ENCODE peak calls at places on chromosomes 6 and 20, in eight cellular contexts. B is uterus, U is IMR-90, J is ovary, F is erythroblast, N is GM12878, V is tibial nerve, K is body of pancreas. Y is an unnamed sample.

GRCh38 chr6:168865-169455 is 123.3 kb upstream of the DUSP22 start:
- DNase-seq in V (no peak), K (no peak), J (no peak), U (peak; percentile 55), N (no peak), B (no peak), F (peak; percentile 26), Y (peak; percentile 37)

GRCh38 chr6:309947-310346 is 17.7 kb downstream of the DUSP22 start:
- DNase-seq in J (no peak), N (no peak), K (no peak), V (no peak), B (no peak), U (no peak), F (no peak), Y (no peak)

GRCh38 chr6:100339574-100340255 is 125.0 kb downstream of the SIM1 start:
- DNase-seq in F (no peak), K (peak; percentile 9), V (no peak), N (no peak), U (peak; percentile 13), B (no peak), J (no peak), Y (no peak)

GRCh38 chr6:108526739-108527174 is 34.0 kb upstream of the FOXO3 start:
- DNase-seq in J (no peak), N (no peak), V (no peak), K (no peak), B (no peak), F (peak; percentile 47), U (peak; percentile 62), Y (peak; percentile 14)

GRCh38 chr6:72621243-72622093 is at the start of gene KCNQ5:
- DNase-seq in K (peak; percentile 25), J (no peak), N (no peak), V (no peak), F (peak; percentile 31), B (no peak), U (no peak), Y (peak; percentile 30)

GRCh38 chr6:67141012-67141411 is 1434.0 kb upstream of the EYS start:
- DNase-seq in N (no peak), K (no peak), V (no peak), B (no peak), F (no peak), J (no peak), U (no peak), Y (no peak)

GRCh38 chr20:61731363-61732181 is 334.1 kb downstream of the TAF4 start:
- DNase-seq in K (no peak), J (no peak), F (no peak), N (no peak), B (no peak), V (no peak), U (peak; percentile 72), Y (peak; percentile 92)

GRCh38 chr6:34146801-34147592 is 1.1 kb upstream of the GRM4 start:
- DNase-seq in K (no peak), U (peak; percentile 7), F (no peak), V (no peak), N (no peak), J (no peak), B (no peak), Y (no peak)

GRCh38 chr6:113634352-113635163 is 222.6 kb upstream of the MARCKS start:
- DNase-seq in U (peak; percentile 87), B (no peak), J (no peak), K (no peak), F (no peak), V (no peak), N (peak; percentile 88), Y (no peak)

GRCh38 chr6:14635195-14635594 is 517.6 kb downstream of the CD83 start:
- DNase-seq in U (no peak), V (no peak), F (no peak), J (no peak), K (no peak), B (no peak), N (no peak), Y (no peak)

GRCh38 chr20:62721511-62722197 is 13.0 kb downstream of the NTSR1 start:
- DNase-seq in F (no peak), K (no peak), V (no peak), N (no peak), J (no peak), U (no peak), B (no peak), Y (no peak)

GRCh38 chr20:45968801-45969711 is 2.9 kb downstream of the ZNF335 start:
- DNase-seq in U (peak; percentile 81), K (no peak), V (no peak), N (no peak), J (peak; percentile 30), B (no peak), F (no peak), Y (peak; percentile 72)

GRCh38 chr6:25992413-25993037 is 29.9 kb downstream of the TRIM38 start:
- DNase-seq in V (peak; percentile 93), N (peak; percentile 73), J (peak; percentile 97), U (peak; percentile 90), B (peak; percentile 94), F (peak; percentile 95), K (peak; percentile 97), Y (peak; percentile 78)
- TF ChIP-seq POLR2A in V (peak; percentile 90), N (peak; percentile 93), J (peak; percentile 77), U (peak; percentile 73), B (peak; percentile 94), F (peak; percentile 93), K (peak; percentile 93), Y (peak; percentile 89)

DNA sequence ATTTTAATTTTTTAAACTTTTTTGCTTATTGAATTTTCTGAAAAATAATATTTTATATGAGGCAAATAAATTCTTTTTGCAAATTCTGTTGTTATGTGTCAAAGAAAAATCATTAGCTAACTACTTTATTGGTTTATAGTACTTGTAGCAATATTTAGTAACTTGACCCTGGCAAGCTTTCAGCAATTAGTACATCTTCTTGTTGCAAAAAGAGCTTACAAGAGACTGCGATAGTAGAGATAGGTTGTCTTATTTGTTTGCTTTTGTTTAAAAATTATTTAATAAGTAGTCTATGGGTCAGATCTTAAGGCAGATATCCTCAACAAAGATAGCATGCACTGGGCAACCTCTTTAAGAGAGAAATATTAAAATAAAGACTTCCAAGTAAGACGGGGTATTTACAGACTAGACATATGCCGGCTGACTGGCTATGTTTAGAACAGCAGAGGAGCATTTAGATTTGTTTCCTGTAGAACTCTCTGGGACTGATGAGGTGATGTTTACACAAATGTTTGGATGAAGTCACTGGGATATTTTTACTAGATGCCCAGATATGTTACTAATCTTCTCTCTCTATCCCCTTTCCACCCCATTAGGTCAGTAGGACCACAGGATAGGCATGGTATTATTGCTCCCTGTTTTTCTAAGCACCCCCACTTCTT is 24.9 kb downstream of the VGLL2 start:
- DNase-seq in B (no peak), U (no peak), V (no peak), F (no peak), J (no peak), N (no peak), K (no peak), Y (no peak)
- TF ChIP-seq POLR2A in B (no peak), U (no peak), V (no peak), F (no peak), J (no peak), N (no peak), K (no peak), Y (no peak)

GRCh38 chr6:30883743-30884520 is at the start of gene DDR1:
- DNase-seq in N (no peak), F (peak; percentile 20), K (peak; percentile 82), U (peak; percentile 54), B (peak; percentile 84), J (peak; percentile 89), V (peak; percentile 28), Y (peak; percentile 59)
- TF ChIP-seq POLR2A in N (peak; percentile 18), F (no peak), K (peak; percentile 70), U (no peak), B (no peak), J (peak; percentile 29), V (no peak), Y (no peak)

DNA sequence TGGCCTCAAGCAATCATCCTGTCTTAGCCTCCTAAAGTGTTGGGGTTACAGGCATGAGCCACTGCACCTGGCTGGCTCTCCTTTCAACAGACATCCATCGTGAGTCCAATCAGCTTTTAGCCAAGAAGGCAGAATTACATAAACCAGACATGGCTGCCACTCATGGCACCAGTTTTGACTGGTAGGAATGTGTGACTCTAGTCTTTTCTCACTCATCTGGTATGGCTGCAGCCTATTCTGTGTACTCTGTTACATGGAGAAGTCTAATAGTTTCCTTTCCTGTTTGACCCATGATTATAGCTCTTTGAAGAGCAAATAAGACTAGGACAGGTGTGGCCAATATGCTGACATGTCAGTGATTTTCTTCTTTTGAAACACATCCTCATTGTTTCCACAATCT is 27.0 kb upstream of the RNF144B start:
- DNase-seq in J (no peak), K (no peak), F (no peak), V (no peak), U (no peak), B (no peak), N (no peak), Y (no peak)
- TF ChIP-seq POLR2A in J (no peak), K (no peak), F (no peak), V (no peak), U (no peak), B (no peak), N (no peak), Y (no peak)

GRCh38 chr6:31961616-31962015 is 2.6 kb downstream of the SKIC2 start:
- DNase-seq in N (no peak), K (no peak), F (no peak), J (no peak), B (no peak), U (no peak), V (no peak), Y (no peak)

GRCh38 chr6:31958412-31958740 is 395 bp downstream of the NELFE start:
- DNase-seq in V (no peak), F (peak; percentile 56), K (no peak), U (no peak), J (peak; percentile 43), N (no peak), B (no peak), Y (no peak)

GRCh38 chr6:31956796-31957195 is 2.0 kb downstream of the NELFE start:
- DNase-seq in V (no peak), N (no peak), U (no peak), B (no peak), J (no peak), K (no peak), F (no peak), Y (no peak)

GRCh38 chr6:31954511-31954910 is 4.3 kb downstream of the NELFE start:
- DNase-seq in F (no peak), U (no peak), K (no peak), B (no peak), N (no peak), V (no peak), J (no peak), Y (no peak)

DNA sequence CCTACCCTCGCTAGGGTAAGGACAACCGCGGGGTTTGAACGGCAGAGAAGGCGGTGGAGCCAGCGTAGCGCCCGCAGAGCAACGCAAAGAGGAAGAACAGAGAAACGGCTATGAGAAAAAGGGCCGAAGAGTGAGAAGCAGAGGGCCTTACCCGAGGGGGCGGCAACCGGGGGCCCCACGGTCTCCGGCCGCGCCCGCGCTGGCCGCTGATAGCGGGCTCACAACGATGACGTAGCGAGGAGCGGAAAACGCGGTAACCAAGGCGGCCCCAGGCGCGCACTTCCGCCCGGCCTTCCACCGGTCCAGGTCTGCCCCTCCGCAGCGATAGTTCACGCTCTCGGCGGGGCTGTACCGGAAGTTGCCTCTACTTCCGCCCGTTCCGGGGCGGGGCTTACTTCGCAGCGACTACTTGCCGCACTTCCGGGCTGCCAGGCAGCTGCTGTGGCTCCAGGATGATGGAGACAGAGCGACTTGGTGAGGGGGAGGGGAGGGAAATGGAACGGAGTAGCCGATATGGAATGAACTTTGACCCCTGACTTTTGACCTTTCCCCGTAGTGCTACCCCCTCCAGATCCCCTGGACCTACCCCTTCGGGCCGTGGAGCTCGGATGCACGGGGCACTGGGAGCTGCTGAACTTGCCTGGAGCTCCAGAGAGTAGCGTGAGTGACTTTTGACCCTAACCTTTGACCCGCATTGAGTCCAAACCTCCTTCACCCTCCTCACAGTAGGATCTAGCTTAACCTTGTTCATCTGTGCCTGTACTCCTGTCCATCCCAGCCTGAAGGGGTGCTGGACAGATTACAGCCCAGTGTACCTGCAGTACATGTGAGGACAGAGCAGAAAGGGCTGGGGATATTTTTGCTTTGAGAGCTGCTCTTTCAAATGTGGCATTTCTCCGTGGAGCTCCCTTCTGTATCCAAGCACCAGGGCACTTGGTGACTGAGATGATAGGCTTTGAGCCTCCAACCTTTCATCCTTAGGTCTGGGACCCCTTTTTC is at the start of the genes NELFE and SKIC2:
- DNase-seq in B (peak; percentile 97), V (peak; percentile 95), U (peak; percentile 98), J (peak; percentile 98), K (peak; percentile 98), N (peak; percentile 93), F (peak; percentile 99), Y (peak; percentile 98)
- TF ChIP-seq POLR2A in B (peak; percentile 69), V (peak; percentile 63), U (peak; percentile 64), J (peak; percentile 55), K (peak; percentile 79), N (peak; percentile 87), F (peak; percentile 78), Y (peak; percentile 51)

Y was measured in H54.